ENCODE peak calls at places on chromosomes 5 and 9, in four cellular contexts. One of them, this sample, is unnamed.

GRCh38 chr9:115106001-115106400 is 12.0 kb downstream of the TNC start:
- DNase-seq in HL-60: no peak
- DNase-seq in K562: no peak
- DNase-seq in GM12878: no peak
- DNase-seq in this sample: no peak

GRCh38 chr9:80501635-80502034 is 929.9 kb downstream of the TLE4 start:
- DNase-seq in HL-60: no peak
- DNase-seq in K562: no peak
- DNase-seq in GM12878: no peak
- DNase-seq in this sample: no peak

GRCh38 chr9:116027096-116027495 is 126.5 kb upstream of the PAPPA start:
- DNase-seq in HL-60: no peak
- DNase-seq in K562: no peak
- DNase-seq in GM12878: no peak
- DNase-seq in this sample: no peak

GRCh38 chr5:179121667-179122111 is 61.5 kb downstream of the ZNF354C start:
- DNase-seq in HL-60: no peak
- DNase-seq in K562: no peak
- DNase-seq in GM12878: no peak
- DNase-seq in this sample: no peak

GRCh38 chr9:95494416-95495371 is 22.1 kb downstream of the PTCH1 start:
- DNase-seq in HL-60: no peak
- DNase-seq in K562: no peak
- DNase-seq in GM12878: peak; percentile 88
- DNase-seq in this sample: peak; percentile 59

GRCh38 chr9:40925149-40925548 is 203.3 kb downstream of the FOXD4L6 start:
- DNase-seq in HL-60: no peak
- DNase-seq in K562: no peak
- DNase-seq in GM12878: no peak
- DNase-seq in this sample: no peak

GRCh38 chr9:21993893-21994525 is at the start of gene CDKN2A:
- DNase-seq in HL-60: peak; percentile 69
- DNase-seq in K562: no peak
- DNase-seq in GM12878: no peak
- DNase-seq in this sample: no peak

GRCh38 chr9:91060520-91061343 is 259.1 kb downstream of the SYK start:
- DNase-seq in HL-60: no peak
- DNase-seq in K562: no peak
- DNase-seq in GM12878: no peak
- DNase-seq in this sample: no peak

GRCh38 chr5:58191451-58191850 is 268.4 kb downstream of the PLK2 start:
- DNase-seq in HL-60: no peak
- DNase-seq in K562: no peak
- DNase-seq in GM12878: no peak
- DNase-seq in this sample: no peak

GRCh38 chr9:86491634-86492266 is 137.5 kb upstream of the TUT7 start:
- DNase-seq in HL-60: no peak
- DNase-seq in K562: no peak
- DNase-seq in GM12878: no peak
- DNase-seq in this sample: no peak

GRCh38 chr5:96509721-96510383 is 76.8 kb upstream of the PCSK1 start:
- DNase-seq in HL-60: no peak
- DNase-seq in K562: no peak
- DNase-seq in GM12878: no peak
- DNase-seq in this sample: no peak

GRCh38 chr5:155189981-155190380 is 176.4 kb downstream of the KIF4B start:
- DNase-seq in HL-60: no peak
- DNase-seq in K562: no peak
- DNase-seq in GM12878: no peak
- DNase-seq in this sample: no peak

GRCh38 chr5:139670369-139671095 is 22.4 kb downstream of the CXXC5 start:
- DNase-seq in HL-60: peak; percentile 88
- DNase-seq in K562: no peak
- DNase-seq in GM12878: peak; percentile 90
- DNase-seq in this sample: peak; percentile 62

GRCh38 chr5:96843140-96843539 is 33.2 kb upstream of the ERAP2 start:
- DNase-seq in HL-60: no peak
- DNase-seq in K562: no peak
- DNase-seq in GM12878: no peak
- DNase-seq in this sample: no peak

GRCh38 chr9:137373611-137373980 is 49.4 kb downstream of the EXD3 start:
- DNase-seq in HL-60: no peak
- DNase-seq in K562: no peak
- DNase-seq in GM12878: no peak
- DNase-seq in this sample: no peak

GRCh38 chr5:38379360-38379827 is 121.0 kb downstream of the EGFLAM start:
- DNase-seq in HL-60: no peak
- DNase-seq in K562: peak; percentile 17
- DNase-seq in GM12878: no peak
- DNase-seq in this sample: no peak

GRCh38 chr5:127930311-127930710 is 153.3 kb upstream of the SLC12A2 start:
- DNase-seq in HL-60: no peak
- DNase-seq in K562: no peak
- DNase-seq in GM12878: no peak
- DNase-seq in this sample: no peak

GRCh38 chr9:130229759-130230158 is 35.8 kb upstream of the HMCN2 start:
- DNase-seq in HL-60: no peak
- DNase-seq in K562: no peak
- DNase-seq in GM12878: no peak
- DNase-seq in this sample: no peak

GRCh38 chr5:147935032-147935431 is 28.7 kb upstream of the C5orf46 start:
- DNase-seq in HL-60: peak; percentile 22
- DNase-seq in K562: no peak
- DNase-seq in GM12878: no peak
- DNase-seq in this sample: no peak

GRCh38 chr5:129541648-129542251 is 81.7 kb downstream of the ADAMTS19 start:
- DNase-seq in HL-60: no peak
- DNase-seq in K562: peak; percentile 12
- DNase-seq in GM12878: no peak
- DNase-seq in this sample: no peak

GRCh38 chr9:21398955-21399489 is 9.9 kb upstream of the IFNA8 start:
- DNase-seq in HL-60: no peak
- DNase-seq in K562: no peak
- DNase-seq in GM12878: no peak
- DNase-seq in this sample: no peak

GRCh38 chr9:114861922-114862605 is 56.2 kb upstream of the TNFSF15 start:
- DNase-seq in HL-60: no peak
- DNase-seq in K562: no peak
- DNase-seq in GM12878: no peak
- DNase-seq in this sample: no peak

GRCh38 chr9:106056328-106056727 is 362.0 kb downstream of the TMEM38B start:
- DNase-seq in HL-60: no peak
- DNase-seq in K562: no peak
- DNase-seq in GM12878: no peak
- DNase-seq in this sample: no peak

GRCh38 chr9:129220771-129221170 is 42.7 kb upstream of the IER5L start:
- DNase-seq in HL-60: no peak
- DNase-seq in K562: no peak
- DNase-seq in GM12878: no peak
- DNase-seq in this sample: no peak

DNA sequence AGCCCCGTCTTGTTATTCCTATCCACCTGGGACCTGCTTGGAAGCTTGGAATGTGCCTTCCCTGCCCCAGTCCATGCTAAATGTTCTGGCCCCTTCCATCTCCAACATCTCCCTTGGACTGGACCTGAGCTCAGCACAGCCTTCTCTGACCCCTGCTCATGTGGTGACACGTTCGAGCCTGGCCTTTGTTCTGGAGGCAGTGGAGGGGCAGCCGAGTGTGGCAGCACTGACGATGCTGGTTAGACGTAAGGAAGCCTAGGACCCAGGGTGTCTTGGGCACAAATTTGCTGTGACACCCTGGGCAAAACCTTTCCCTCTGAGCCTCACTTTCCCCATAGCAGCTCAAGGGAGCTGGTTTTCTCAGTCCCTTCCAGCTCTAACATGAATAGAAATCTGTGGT is 3.9 kb downstream of the SPACA9 start:
- DNase-seq in HL-60: no peak
- DNase-seq in K562: no peak
- DNase-seq in GM12878: no peak
- DNase-seq in this sample: no peak
- TF ChIP-seq SPI1 in HL-60: no peak
- TF ChIP-seq SPI1 in K562: no peak
- TF ChIP-seq SPI1 in GM12878: no peak
- TF ChIP-seq SPI1 in this sample: no peak

GRCh38 chr5:2184024-2184362 is 301.3 kb upstream of the IRX4 start:
- DNase-seq in HL-60: no peak
- DNase-seq in K562: no peak
- DNase-seq in GM12878: no peak
- DNase-seq in this sample: no peak

GRCh38 chr5:2181164-2181956 is 298.6 kb upstream of the IRX4 start:
- DNase-seq in HL-60: no peak
- DNase-seq in K562: no peak
- DNase-seq in GM12878: no peak
- DNase-seq in this sample: no peak

GRCh38 chr5:2182020-2182419 is 299.3 kb upstream of the IRX4 start:
- DNase-seq in HL-60: no peak
- DNase-seq in K562: no peak
- DNase-seq in GM12878: no peak
- DNase-seq in this sample: no peak

GRCh38 chr5:2184563-2185540 is 302.1 kb upstream of the IRX4 start:
- DNase-seq in HL-60: no peak
- DNase-seq in K562: no peak
- DNase-seq in GM12878: no peak
- DNase-seq in this sample: no peak

DNA sequence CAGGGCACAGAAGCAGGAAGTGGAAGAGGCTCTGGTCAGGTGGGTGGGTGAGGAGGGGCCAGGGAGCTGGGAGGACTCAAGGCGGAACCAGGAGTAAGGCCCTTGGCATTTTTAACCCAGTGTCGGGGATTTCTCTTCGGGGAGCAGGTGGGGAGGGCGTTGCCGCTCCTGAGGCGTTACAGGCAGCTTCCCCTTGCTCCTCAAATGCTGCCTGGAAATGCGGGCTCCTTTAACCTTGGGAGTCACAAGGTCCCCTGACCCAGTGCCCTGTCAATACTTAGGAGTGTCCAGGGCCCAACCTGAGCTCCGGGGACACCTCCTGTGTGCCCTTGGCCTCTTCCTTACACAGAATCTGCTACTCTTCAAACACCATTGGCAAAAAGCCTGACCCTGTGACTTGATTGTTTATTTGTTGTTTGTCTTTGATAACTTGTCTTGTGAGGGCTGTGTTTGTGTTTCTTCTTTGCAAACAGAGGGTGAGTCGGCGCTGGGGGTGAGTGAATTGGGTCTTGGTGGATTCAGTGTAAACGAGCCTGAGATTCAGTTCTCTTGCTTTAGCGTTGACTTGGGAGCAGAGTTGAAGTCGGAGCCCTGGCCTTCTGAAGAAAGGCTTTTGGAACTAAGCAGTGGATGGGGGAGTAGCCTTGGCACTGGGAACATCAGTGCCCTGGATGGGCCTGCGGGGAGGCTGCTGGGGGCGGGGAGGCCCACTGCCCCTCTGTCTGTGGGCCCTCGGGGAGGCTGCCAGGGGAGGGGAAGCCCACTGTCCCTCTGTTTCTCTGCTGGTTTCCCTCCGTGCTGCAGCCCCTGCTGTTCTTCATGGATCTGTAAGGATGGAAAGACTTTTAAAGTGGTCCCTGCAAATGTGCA is 300.7 kb upstream of the IRX4 start:
- DNase-seq in HL-60: no peak
- DNase-seq in K562: no peak
- DNase-seq in GM12878: no peak
- DNase-seq in this sample: no peak
- TF ChIP-seq SPI1 in HL-60: no peak
- TF ChIP-seq SPI1 in K562: no peak
- TF ChIP-seq SPI1 in GM12878: no peak
- TF ChIP-seq SPI1 in this sample: no peak

DNA sequence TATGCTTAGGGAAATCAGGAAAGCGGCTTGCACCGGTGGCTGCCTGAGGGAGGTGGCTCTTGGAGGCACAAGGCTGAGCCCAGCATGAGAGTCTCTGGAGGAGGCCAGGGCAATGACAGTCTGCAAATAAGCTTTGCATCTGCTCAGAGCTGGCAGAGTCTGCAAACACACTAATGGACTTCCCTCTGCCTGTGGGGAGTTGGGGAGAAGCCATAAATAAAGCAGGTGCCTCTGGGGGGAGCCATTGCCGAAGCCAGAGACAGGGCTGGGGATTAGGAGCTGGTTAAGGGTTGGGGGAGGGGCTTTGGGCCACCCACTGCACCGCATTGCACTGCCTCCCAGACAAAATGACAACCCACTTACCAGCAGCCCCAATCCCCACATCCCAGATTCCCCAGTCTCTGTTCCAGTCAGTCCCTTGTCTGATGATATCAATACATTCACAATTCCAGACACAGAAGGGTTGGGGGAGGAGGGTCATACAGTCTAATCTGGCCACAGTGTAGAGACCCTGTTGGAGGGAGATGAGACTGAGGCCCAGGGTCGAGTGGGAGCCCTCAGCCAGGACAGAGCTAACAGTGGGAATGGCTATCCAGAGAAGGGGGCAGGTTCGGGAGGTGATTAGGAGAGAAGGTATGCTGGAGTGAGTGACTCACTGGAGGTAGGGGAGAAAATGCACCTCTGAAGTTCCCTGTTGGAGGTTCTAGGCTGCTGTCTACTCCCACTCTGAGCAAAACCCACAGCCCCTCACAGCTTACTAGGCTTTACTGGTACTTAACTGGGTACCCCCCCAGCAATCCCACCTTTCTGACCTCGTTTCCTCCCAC is 53.7 kb downstream of the PAX5 start:
- DNase-seq in HL-60: peak; percentile 11
- DNase-seq in K562: peak; percentile 26
- DNase-seq in GM12878: no peak
- DNase-seq in this sample: no peak
- TF ChIP-seq SPI1 in HL-60: no peak
- TF ChIP-seq SPI1 in K562: no peak
- TF ChIP-seq SPI1 in GM12878: no peak
- TF ChIP-seq SPI1 in this sample: no peak

DNA sequence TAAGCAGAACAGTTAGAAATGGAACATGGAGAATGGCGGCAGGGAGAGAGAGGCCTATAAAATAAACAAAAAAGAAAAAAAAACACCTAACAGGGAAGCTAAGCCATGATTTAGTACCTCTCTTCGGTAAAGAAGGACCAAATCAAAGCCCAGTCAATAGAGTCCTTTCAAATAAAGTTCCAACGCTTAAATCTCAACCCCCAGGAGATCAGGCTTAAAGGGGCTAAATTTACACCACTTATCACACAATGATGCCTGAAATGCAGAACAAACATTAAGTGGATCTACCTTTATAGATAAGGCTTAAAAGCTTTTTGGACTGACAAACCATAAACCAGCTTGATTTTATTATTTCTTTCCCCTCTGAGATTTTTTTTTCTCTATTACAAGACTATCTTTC is 66.3 kb downstream of the PRELID2 start:
- DNase-seq in HL-60: no peak
- DNase-seq in K562: no peak
- DNase-seq in GM12878: no peak
- DNase-seq in this sample: no peak
- TF ChIP-seq SPI1 in HL-60: no peak
- TF ChIP-seq SPI1 in K562: no peak
- TF ChIP-seq SPI1 in GM12878: no peak
- TF ChIP-seq SPI1 in this sample: no peak